ENCODE peak calls at places on chromosomes 6 and 20, in five cellular contexts. V is Kasumi-1; C is stimulated activated CD4-positive, alpha-beta T cell treated with anti-CD3 and anti-CD28 coated beads, Interleukin-1b, Interleukin-23, amount 100 ng/mL, for 24 hours; U is stromal cell of bone marrow; D is astrocyte of the hippocampus. B is an unnamed sample.

GRCh38 chr6:23478324-23478723 is 647.7 kb upstream of the NRSN1 start:
- DNase-seq in U (no peak), C (no peak), V (no peak), D (no peak), B (no peak)

GRCh38 chr6:5384276-5384675 is 123.0 kb downstream of the FARS2 start:
- DNase-seq in D (no peak), C (no peak), V (no peak), U (no peak), B (no peak)

GRCh38 chr6:14478396-14479225 is 361.0 kb downstream of the CD83 start:
- DNase-seq in V (peak), C (no peak), D (no peak), U (no peak), B (no peak)

GRCh38 chr6:46015119-46015968 is at the start of gene CLIC5:
- DNase-seq in U (no peak), C (no peak), V (no peak), D (peak), B (peak)

GRCh38 chr6:20182926-20183521 is 29.2 kb downstream of the MBOAT1 start:
- DNase-seq in V (no peak), C (no peak), D (peak), U (no peak), B (no peak)

GRCh38 chr20:62647521-62648317 is 5.4 kb downstream of the SLCO4A1 start:
- DNase-seq in C (no peak), V (no peak), U (no peak), D (no peak), B (no peak)

GRCh38 chr6:166721576-166721975 is 94.5 kb upstream of the RPS6KA2 start:
- DNase-seq in U (no peak), D (no peak), C (no peak), V (no peak), B (no peak)

GRCh38 chr6:28410767-28411166 is 11.2 kb upstream of the ZSCAN12 start:
- DNase-seq in C (no peak), U (no peak), D (no peak), V (no peak), B (no peak)

GRCh38 chr6:34322732-34323131 is 69.7 kb downstream of the NUDT3 start:
- DNase-seq in C (no peak), D (no peak), V (no peak), U (no peak), B (no peak)

GRCh38 chr20:45489083-45489531 is 19.6 kb downstream of the WFDC2 start:
- DNase-seq in C (no peak), V (no peak), U (no peak), D (peak), B (no peak)

GRCh38 chr6:48560408-48560807 is 449.4 kb upstream of the PTCHD4 start:
- DNase-seq in D (peak), U (peak), C (no peak), V (no peak), B (no peak)

GRCh38 chr6:108836061-108836460 is 12.2 kb upstream of the ARMC2 start:
- DNase-seq in U (no peak), D (peak), V (no peak), C (no peak), B (no peak)

GRCh38 chr6:163324928-163325784 is 89.4 kb upstream of the QKI start:
- DNase-seq in D (peak), C (no peak), V (peak), U (peak), B (peak)

GRCh38 chr6:33164665-33165373 is 27.4 kb downstream of the COL11A2 start:
- DNase-seq in U (no peak), V (no peak), C (no peak), D (no peak), B (no peak)

GRCh38 chr6:70709826-70710225 is 42.1 kb downstream of the SMAP1 start:
- DNase-seq in V (peak), D (peak), C (no peak), U (peak), B (no peak)

GRCh38 chr6:138654715-138655634 is 118.6 kb upstream of the CCDC28A start:
- DNase-seq in V (no peak), C (peak), D (peak), U (peak), B (no peak)

GRCh38 chr6:81086931-81087330 is 665.5 kb downstream of the TENT5A start:
- DNase-seq in D (no peak), V (no peak), C (no peak), U (no peak), B (no peak)

GRCh38 chr20:38043512-38044300 is 10.2 kb downstream of the RPRD1B start:
- DNase-seq in V (no peak), U (peak), C (no peak), D (peak), B (peak)